ENCODE peak calls at places on chromosomes 1 and 21, in seven cellular contexts. Z is K562, H is lower lobe of right lung, F is AG04450, C is tibial artery, Q is osteoblast, Y is MCF 10A. V is an unnamed sample.

GRCh38 chr1:86733340-86733739 is 29.0 kb downstream of the SH3GLB1 start:
- DNase-seq in Y (no peak), F (no peak), C (no peak), Q (peak), H (no peak), Z (no peak), V (no peak)

GRCh38 chr21:35943752-35944151 is 116.6 kb downstream of the SETD4 start:
- DNase-seq in C (no peak), Y (no peak), Z (no peak), Q (no peak), H (no peak), F (no peak), V (no peak)

GRCh38 chr1:182811975-182812727 is 22.6 kb downstream of the NPL start:
- DNase-seq in Z (no peak), F (no peak), Y (peak), H (no peak), Q (no peak), C (no peak), V (no peak)

GRCh38 chr1:183024352-183025337 is 1.4 kb downstream of the LAMC1 start:
- DNase-seq in Y (peak), C (no peak), Q (peak), H (no peak), F (no peak), Z (no peak), V (no peak)

GRCh38 chr1:230641900-230642262 is 400 bp upstream of the COG2 start:
- DNase-seq in F (no peak), Q (no peak), C (no peak), H (no peak), Z (no peak), Y (no peak), V (no peak)

GRCh38 chr1:62384276-62385005 is 52.4 kb upstream of the USP1 start:
- DNase-seq in F (peak), C (no peak), Q (no peak), Z (no peak), H (no peak), Y (peak), V (no peak)

GRCh38 chr1:66294692-66295384 is 239.1 kb upstream of the SGIP1 start:
- DNase-seq in H (no peak), C (no peak), F (no peak), Q (no peak), Y (peak), Z (no peak), V (no peak)

GRCh38 chr1:34328281-34328680 is 151.6 kb downstream of the C1orf94 start:
- DNase-seq in Y (no peak), Z (no peak), C (no peak), Q (no peak), F (no peak), H (no peak), V (no peak)

GRCh38 chr1:226429868-226430715 is 22.2 kb upstream of the PARP1 start:
- DNase-seq in H (no peak), Q (no peak), Z (no peak), Y (no peak), F (no peak), C (no peak), V (no peak)

GRCh38 chr1:170623171-170623570 is 40.8 kb upstream of the PRRX1 start:
- DNase-seq in C (no peak), F (peak), Z (no peak), Q (peak), H (no peak), Y (peak), V (no peak)

GRCh38 chr1:17669866-17670451 is 85.2 kb upstream of the ACTL8 start:
- DNase-seq in Q (peak), F (no peak), Y (no peak), H (no peak), Z (no peak), C (peak), V (no peak)

GRCh38 chr1:50335914-50336313 is 87.3 kb downstream of the DMRTA2 start:
- DNase-seq in H (no peak), Y (no peak), Z (no peak), C (no peak), Q (no peak), F (no peak), V (no peak)

GRCh38 chr1:50332941-50333594 is 90.2 kb downstream of the DMRTA2 start:
- DNase-seq in H (peak), C (no peak), Z (peak), F (no peak), Q (peak), Y (peak), V (peak)

GRCh38 chr1:50335036-50335435 is 88.2 kb downstream of the DMRTA2 start:
- DNase-seq in H (no peak), Z (no peak), Y (no peak), F (no peak), Q (no peak), C (no peak), V (no peak)

GRCh38 chr1:50329332-50329932 is 93.8 kb downstream of the DMRTA2 start:
- DNase-seq in H (no peak), Q (no peak), Z (no peak), F (no peak), Y (peak), C (no peak), V (no peak)

GRCh38 chr1:50333595-50333974 is 89.7 kb downstream of the DMRTA2 start:
- DNase-seq in Z (peak), F (no peak), Y (peak), H (peak), Q (peak), C (no peak), V (peak)
- TF ChIP-seq CTCF in Z (peak), F (peak), Y (peak), H (peak), Q (peak), C (peak), V (peak)

DNA sequence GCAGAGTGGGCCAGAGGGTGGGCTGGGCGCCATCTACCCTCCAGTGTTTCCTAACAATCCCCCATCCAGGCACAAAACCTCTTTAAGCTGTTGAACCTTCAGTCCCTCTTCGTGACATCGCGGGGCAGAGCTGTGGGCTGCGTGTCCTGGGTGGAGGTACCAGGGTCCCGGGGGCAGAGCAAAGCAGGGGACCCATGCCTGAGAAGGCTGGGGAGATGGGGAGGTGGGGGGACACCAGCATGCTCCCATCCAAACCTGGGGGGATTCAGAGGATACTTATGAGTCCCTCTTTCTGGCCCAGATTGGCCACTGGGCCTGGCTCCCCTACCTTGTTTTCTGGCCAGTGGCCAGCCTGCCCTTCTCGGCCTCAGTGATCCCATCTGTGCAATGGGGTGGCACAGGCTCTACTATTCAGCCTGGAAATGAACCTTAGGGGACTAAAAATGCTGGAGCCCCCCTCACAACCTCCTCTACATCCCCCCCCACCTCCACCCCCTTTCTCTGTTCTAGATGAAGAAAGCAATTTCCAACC is 10.4 kb upstream of the CLCNKB start:
- DNase-seq in Q (peak), Z (no peak), C (no peak), Y (no peak), F (no peak), H (no peak), V (no peak)
- TF ChIP-seq CTCF in Q (no peak), Z (no peak), C (no peak), Y (no peak), F (no peak), H (no peak), V (no peak)

GRCh38 chr1:157371826-157372225 is 180.5 kb downstream of the FCRL5 start:
- DNase-seq in H (no peak), Q (no peak), C (no peak), Y (no peak), F (no peak), Z (no peak), V (no peak)

GRCh38 chr1:157380523-157380922 is 171.8 kb downstream of the FCRL5 start:
- DNase-seq in Y (no peak), C (no peak), H (no peak), Q (no peak), F (no peak), Z (no peak), V (no peak)

GRCh38 chr1:157382351-157382750 is 170.0 kb downstream of the FCRL5 start:
- DNase-seq in Z (no peak), F (no peak), C (no peak), Y (no peak), H (no peak), Q (no peak), V (no peak)

DNA sequence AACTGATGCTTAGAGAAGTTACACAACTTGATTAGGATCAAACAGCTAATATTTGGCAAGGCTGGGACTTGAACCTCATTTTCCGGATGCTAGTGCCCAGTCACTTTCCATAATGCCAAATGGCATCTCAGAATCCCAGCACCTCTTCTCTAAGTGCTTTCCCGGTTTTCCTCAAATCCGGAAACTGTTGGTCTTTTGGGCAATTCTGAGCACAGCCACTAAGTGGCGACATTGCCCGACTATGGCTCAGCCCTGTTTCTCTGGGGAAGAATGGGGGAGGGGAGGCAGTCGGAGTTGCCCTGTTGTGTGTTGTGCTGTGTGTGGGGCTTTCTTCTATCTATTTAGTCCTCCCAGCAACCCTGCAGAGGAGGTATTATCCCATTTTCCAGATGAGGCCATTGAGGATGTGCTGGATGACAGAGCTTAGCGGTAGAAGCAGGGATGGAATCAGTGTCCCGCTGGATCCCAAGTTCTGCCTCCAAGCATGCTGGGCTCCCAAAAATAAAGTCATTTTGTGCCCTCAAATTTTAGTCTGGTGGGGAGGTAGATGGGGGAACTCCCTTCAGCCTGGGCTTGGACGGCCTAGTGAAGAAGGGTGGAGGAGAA is 175.0 kb downstream of the FCRL5 start:
- DNase-seq in H (no peak), Y (peak), Q (no peak), C (no peak), Z (peak), F (no peak), V (no peak)
- TF ChIP-seq CTCF in H (peak), Y (peak), Q (peak), C (peak), Z (peak), F (peak), V (peak)

DNA sequence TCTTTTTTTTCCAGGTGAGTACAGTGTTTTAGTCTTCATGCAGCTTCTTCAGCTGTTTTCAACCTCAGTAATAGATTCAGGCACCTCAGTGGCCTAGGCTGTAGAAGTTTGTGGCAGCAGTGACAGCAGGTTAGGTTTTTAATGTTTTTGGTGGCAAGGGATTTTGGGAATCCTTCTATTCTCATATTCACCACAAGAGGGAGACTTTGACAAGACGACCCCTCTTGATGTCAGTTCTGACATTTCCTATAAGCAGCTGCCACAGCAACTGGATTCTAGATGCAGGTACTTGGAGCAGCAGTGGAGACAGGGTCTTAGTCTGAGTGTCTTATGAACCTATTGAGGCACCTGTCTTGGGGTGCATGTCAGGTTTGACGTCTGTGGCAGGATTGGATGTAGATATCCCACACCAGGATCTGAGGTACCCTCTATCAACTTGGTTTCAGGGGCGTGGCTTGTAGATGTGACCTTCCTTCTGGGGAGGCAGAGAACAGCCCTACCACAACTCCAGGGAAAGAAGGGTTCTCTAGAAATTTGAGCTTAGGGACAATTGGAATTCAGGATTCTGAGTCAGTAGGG is 1104.2 kb upstream of the TMPRSS15 start:
- DNase-seq in Y (peak), H (no peak), Q (no peak), F (no peak), Z (peak), C (no peak), V (no peak)
- TF ChIP-seq CTCF in Y (no peak), H (peak), Q (no peak), F (no peak), Z (peak), C (no peak), V (peak)

DNA sequence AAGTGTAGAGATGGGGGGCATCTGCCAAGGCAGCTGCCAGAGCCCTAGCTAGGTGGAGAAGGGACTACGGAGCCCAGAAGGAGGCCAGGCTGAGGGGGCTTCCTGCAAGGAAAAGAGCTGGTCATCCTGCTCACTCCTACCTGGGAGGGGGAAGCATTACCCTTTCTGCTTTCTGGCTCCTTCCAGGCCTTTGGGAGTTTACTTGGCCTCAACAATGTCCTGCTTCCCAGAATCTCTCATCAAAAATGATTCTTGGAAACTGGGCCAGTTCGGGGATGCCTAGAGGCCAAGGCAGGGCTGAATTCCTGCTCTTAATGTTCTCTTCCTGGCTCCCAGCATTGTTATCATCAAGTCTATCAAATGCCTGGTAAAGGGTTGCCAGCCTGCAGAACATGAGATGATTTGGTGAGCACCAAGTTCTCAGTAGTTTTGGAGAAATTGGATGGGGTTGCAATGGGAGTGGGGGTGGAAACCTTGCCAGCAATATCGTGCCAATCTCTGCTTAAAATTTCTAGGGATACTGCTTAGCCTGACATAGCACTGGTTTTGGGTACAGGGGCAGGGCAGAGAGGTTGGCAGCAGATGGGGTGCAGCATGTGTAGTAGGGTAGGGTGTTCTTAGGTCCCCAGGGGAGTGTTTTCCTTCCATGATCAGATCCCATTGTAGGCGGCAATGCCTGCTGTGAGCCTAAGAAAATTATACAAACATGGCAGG is 7.7 kb upstream of the PAFAH2 start:
- DNase-seq in F (no peak), Y (no peak), H (no peak), Q (no peak), C (no peak), Z (no peak), V (no peak)
- TF ChIP-seq CTCF in F (no peak), Y (no peak), H (no peak), Q (no peak), C (no peak), Z (no peak), V (no peak)

DNA sequence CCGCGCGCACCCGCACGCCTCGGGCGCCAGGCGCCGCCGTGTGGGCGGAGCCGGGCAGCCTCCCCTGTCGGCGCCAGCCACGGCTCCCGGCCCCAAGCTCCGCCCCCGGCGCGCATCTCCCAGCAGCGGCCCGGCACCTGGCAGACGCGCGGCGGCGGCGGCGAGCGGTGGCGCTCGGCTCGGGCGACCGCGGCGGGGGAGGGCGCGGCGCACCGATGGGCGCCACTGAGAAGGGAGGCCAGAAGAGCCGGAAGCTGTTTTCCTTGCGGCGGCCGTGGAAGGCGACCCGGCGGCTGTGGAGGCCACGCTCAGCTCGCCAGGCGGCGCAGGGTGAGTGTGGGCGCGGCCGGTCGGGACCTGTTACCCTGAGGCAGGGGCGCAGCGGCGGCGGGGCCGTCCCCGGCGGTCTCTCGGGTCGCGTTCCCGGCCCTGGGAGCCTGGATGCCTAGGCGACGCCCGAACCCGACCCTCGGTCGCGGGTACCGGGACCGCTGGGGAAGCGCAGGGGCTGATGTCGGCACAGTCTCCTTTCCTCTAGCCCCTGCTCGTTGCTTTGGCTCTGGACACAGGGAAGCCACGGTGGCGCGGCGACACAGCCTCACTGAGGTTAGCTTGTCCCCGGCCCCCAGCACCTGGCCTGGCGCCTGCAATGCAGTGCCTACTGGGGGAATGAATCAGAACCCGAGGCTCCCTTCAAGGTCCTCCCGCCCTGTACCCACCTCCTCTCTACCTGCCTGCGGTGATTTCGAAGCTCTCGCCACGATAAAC is 54.8 kb upstream of the DNAJC6 start:
- DNase-seq in F (no peak), Q (peak), Y (peak), C (peak), H (peak), Z (peak), V (peak)
- TF ChIP-seq CTCF in F (peak), Q (no peak), Y (no peak), C (no peak), H (peak), Z (peak), V (no peak)

GRCh38 chr21:19275065-19275464 is 871.5 kb upstream of the TMPRSS15 start:
- DNase-seq in F (no peak), Q (no peak), Z (no peak), Y (no peak), H (no peak), C (no peak), V (no peak)
- TF ChIP-seq CTCF in F (no peak), Q (no peak), Z (no peak), Y (no peak), H (no peak), C (no peak), V (no peak)

GRCh38 chr1:215819114-215819513 is 252.0 kb downstream of the KCTD3 start:
- DNase-seq in Z (no peak), H (no peak), Q (peak), C (no peak), Y (no peak), F (peak), V (no peak)

GRCh38 chr1:215830221-215830620 is 263.1 kb downstream of the KCTD3 start:
- DNase-seq in H (no peak), Z (no peak), Y (no peak), C (no peak), F (no peak), Q (peak), V (no peak)

GRCh38 chr1:215824245-215824644 is 257.1 kb downstream of the KCTD3 start:
- DNase-seq in Z (no peak), H (no peak), Q (no peak), F (no peak), C (no peak), Y (peak), V (no peak)
- TF ChIP-seq CTCF in Z (no peak), H (no peak), Q (peak), F (peak), C (no peak), Y (peak), V (peak)